ENCODE peak calls at places on chromosomes 4 and X, in eight cellular contexts. One of them, this sample, is unnamed.

GRCh38 chr4:156237192-156237591 is 283.5 kb upstream of the CTSO start:
- DNase-seq in activated CD4-positive, CD25-positive, alpha-beta regulatory T cell treated with anti-CD3 and anti-CD28 coated beads, Interleukin-2, amount 50 U/mL, for 72 hours: no peak
- DNase-seq in NCI-H1417: no peak
- DNase-seq in RWPE1: no peak
- DNase-seq in activated CD4-positive, alpha-beta T cell treated with anti-CD3 and anti-CD28 coated beads for 1 hour: no peak
- DNase-seq in AG08396: no peak
- DNase-seq in activated T-helper 1 cell treated with anti-CD3 and anti-CD28 coated beads, Interleukin-2, amount 50 U/mL, for 16 hours: no peak
- DNase-seq in naive thymus-derived CD8-positive, alpha-beta T cell: no peak
- DNase-seq in this sample: no peak

GRCh38 chr4:46270986-46271596 is 118.8 kb downstream of the GABRA2 start:
- DNase-seq in activated CD4-positive, CD25-positive, alpha-beta regulatory T cell treated with anti-CD3 and anti-CD28 coated beads, Interleukin-2, amount 50 U/mL, for 72 hours: no peak
- DNase-seq in NCI-H1417: peak
- DNase-seq in RWPE1: peak
- DNase-seq in activated CD4-positive, alpha-beta T cell treated with anti-CD3 and anti-CD28 coated beads for 1 hour: no peak
- DNase-seq in AG08396: no peak
- DNase-seq in activated T-helper 1 cell treated with anti-CD3 and anti-CD28 coated beads, Interleukin-2, amount 50 U/mL, for 16 hours: no peak
- DNase-seq in naive thymus-derived CD8-positive, alpha-beta T cell: no peak
- DNase-seq in this sample: peak

GRCh38 chr4:89319756-89320155 is 12.2 kb upstream of the GPRIN3 start:
- DNase-seq in activated CD4-positive, CD25-positive, alpha-beta regulatory T cell treated with anti-CD3 and anti-CD28 coated beads, Interleukin-2, amount 50 U/mL, for 72 hours: no peak
- DNase-seq in NCI-H1417: no peak
- DNase-seq in RWPE1: no peak
- DNase-seq in activated CD4-positive, alpha-beta T cell treated with anti-CD3 and anti-CD28 coated beads for 1 hour: no peak
- DNase-seq in AG08396: no peak
- DNase-seq in activated T-helper 1 cell treated with anti-CD3 and anti-CD28 coated beads, Interleukin-2, amount 50 U/mL, for 16 hours: no peak
- DNase-seq in naive thymus-derived CD8-positive, alpha-beta T cell: no peak
- DNase-seq in this sample: no peak

GRCh38 chr4:37757121-37757520 is 69.4 kb upstream of the PGM2 start:
- DNase-seq in activated CD4-positive, CD25-positive, alpha-beta regulatory T cell treated with anti-CD3 and anti-CD28 coated beads, Interleukin-2, amount 50 U/mL, for 72 hours: no peak
- DNase-seq in NCI-H1417: no peak
- DNase-seq in RWPE1: no peak
- DNase-seq in activated CD4-positive, alpha-beta T cell treated with anti-CD3 and anti-CD28 coated beads for 1 hour: no peak
- DNase-seq in AG08396: no peak
- DNase-seq in activated T-helper 1 cell treated with anti-CD3 and anti-CD28 coated beads, Interleukin-2, amount 50 U/mL, for 16 hours: no peak
- DNase-seq in naive thymus-derived CD8-positive, alpha-beta T cell: no peak
- DNase-seq in this sample: no peak

GRCh38 chr4:77152421-77152820 is 4.6 kb upstream of the CCNG2 start:
- DNase-seq in activated CD4-positive, CD25-positive, alpha-beta regulatory T cell treated with anti-CD3 and anti-CD28 coated beads, Interleukin-2, amount 50 U/mL, for 72 hours: no peak
- DNase-seq in NCI-H1417: no peak
- DNase-seq in RWPE1: no peak
- DNase-seq in activated CD4-positive, alpha-beta T cell treated with anti-CD3 and anti-CD28 coated beads for 1 hour: no peak
- DNase-seq in AG08396: no peak
- DNase-seq in activated T-helper 1 cell treated with anti-CD3 and anti-CD28 coated beads, Interleukin-2, amount 50 U/mL, for 16 hours: no peak
- DNase-seq in naive thymus-derived CD8-positive, alpha-beta T cell: no peak
- DNase-seq in this sample: peak

GRCh38 chr4:2515835-2516550 is 20.5 kb upstream of the FAM193A start:
- DNase-seq in activated CD4-positive, CD25-positive, alpha-beta regulatory T cell treated with anti-CD3 and anti-CD28 coated beads, Interleukin-2, amount 50 U/mL, for 72 hours: no peak
- DNase-seq in NCI-H1417: no peak
- DNase-seq in RWPE1: no peak
- DNase-seq in activated CD4-positive, alpha-beta T cell treated with anti-CD3 and anti-CD28 coated beads for 1 hour: no peak
- DNase-seq in AG08396: no peak
- DNase-seq in activated T-helper 1 cell treated with anti-CD3 and anti-CD28 coated beads, Interleukin-2, amount 50 U/mL, for 16 hours: no peak
- DNase-seq in naive thymus-derived CD8-positive, alpha-beta T cell: no peak
- DNase-seq in this sample: no peak

GRCh38 chrX:56130436-56130835 is 101.7 kb upstream of the KLF8 start:
- DNase-seq in activated CD4-positive, CD25-positive, alpha-beta regulatory T cell treated with anti-CD3 and anti-CD28 coated beads, Interleukin-2, amount 50 U/mL, for 72 hours: no peak
- DNase-seq in NCI-H1417: no peak
- DNase-seq in RWPE1: no peak
- DNase-seq in activated CD4-positive, alpha-beta T cell treated with anti-CD3 and anti-CD28 coated beads for 1 hour: no peak
- DNase-seq in AG08396: no peak
- DNase-seq in activated T-helper 1 cell treated with anti-CD3 and anti-CD28 coated beads, Interleukin-2, amount 50 U/mL, for 16 hours: no peak
- DNase-seq in naive thymus-derived CD8-positive, alpha-beta T cell: no peak
- DNase-seq in this sample: peak

GRCh38 chr4:2304321-2304876 is 42.5 kb upstream of the MXD4 start:
- DNase-seq in activated CD4-positive, CD25-positive, alpha-beta regulatory T cell treated with anti-CD3 and anti-CD28 coated beads, Interleukin-2, amount 50 U/mL, for 72 hours: no peak
- DNase-seq in NCI-H1417: no peak
- DNase-seq in RWPE1: no peak
- DNase-seq in activated CD4-positive, alpha-beta T cell treated with anti-CD3 and anti-CD28 coated beads for 1 hour: no peak
- DNase-seq in AG08396: no peak
- DNase-seq in activated T-helper 1 cell treated with anti-CD3 and anti-CD28 coated beads, Interleukin-2, amount 50 U/mL, for 16 hours: no peak
- DNase-seq in naive thymus-derived CD8-positive, alpha-beta T cell: no peak
- DNase-seq in this sample: no peak

GRCh38 chrX:63434665-63435064 is 83.5 kb upstream of the SPIN4 start:
- DNase-seq in activated CD4-positive, CD25-positive, alpha-beta regulatory T cell treated with anti-CD3 and anti-CD28 coated beads, Interleukin-2, amount 50 U/mL, for 72 hours: no peak
- DNase-seq in NCI-H1417: no peak
- DNase-seq in RWPE1: peak
- DNase-seq in activated CD4-positive, alpha-beta T cell treated with anti-CD3 and anti-CD28 coated beads for 1 hour: no peak
- DNase-seq in AG08396: no peak
- DNase-seq in activated T-helper 1 cell treated with anti-CD3 and anti-CD28 coated beads, Interleukin-2, amount 50 U/mL, for 16 hours: no peak
- DNase-seq in naive thymus-derived CD8-positive, alpha-beta T cell: no peak
- DNase-seq in this sample: peak

GRCh38 chr4:129929052-129929451 is 833.1 kb downstream of the C4orf33 start:
- DNase-seq in activated CD4-positive, CD25-positive, alpha-beta regulatory T cell treated with anti-CD3 and anti-CD28 coated beads, Interleukin-2, amount 50 U/mL, for 72 hours: no peak
- DNase-seq in NCI-H1417: peak
- DNase-seq in RWPE1: no peak
- DNase-seq in activated CD4-positive, alpha-beta T cell treated with anti-CD3 and anti-CD28 coated beads for 1 hour: no peak
- DNase-seq in AG08396: no peak
- DNase-seq in activated T-helper 1 cell treated with anti-CD3 and anti-CD28 coated beads, Interleukin-2, amount 50 U/mL, for 16 hours: no peak
- DNase-seq in naive thymus-derived CD8-positive, alpha-beta T cell: no peak
- DNase-seq in this sample: peak

GRCh38 chrX:30561191-30561590 is 16.4 kb downstream of the TASL start:
- DNase-seq in activated CD4-positive, CD25-positive, alpha-beta regulatory T cell treated with anti-CD3 and anti-CD28 coated beads, Interleukin-2, amount 50 U/mL, for 72 hours: no peak
- DNase-seq in NCI-H1417: no peak
- DNase-seq in RWPE1: no peak
- DNase-seq in activated CD4-positive, alpha-beta T cell treated with anti-CD3 and anti-CD28 coated beads for 1 hour: no peak
- DNase-seq in AG08396: no peak
- DNase-seq in activated T-helper 1 cell treated with anti-CD3 and anti-CD28 coated beads, Interleukin-2, amount 50 U/mL, for 16 hours: no peak
- DNase-seq in naive thymus-derived CD8-positive, alpha-beta T cell: no peak
- DNase-seq in this sample: no peak

GRCh38 chr4:114108869-114109268 is 129.4 kb upstream of the ARSJ start:
- DNase-seq in activated CD4-positive, CD25-positive, alpha-beta regulatory T cell treated with anti-CD3 and anti-CD28 coated beads, Interleukin-2, amount 50 U/mL, for 72 hours: no peak
- DNase-seq in NCI-H1417: no peak
- DNase-seq in RWPE1: peak
- DNase-seq in activated CD4-positive, alpha-beta T cell treated with anti-CD3 and anti-CD28 coated beads for 1 hour: no peak
- DNase-seq in AG08396: no peak
- DNase-seq in activated T-helper 1 cell treated with anti-CD3 and anti-CD28 coated beads, Interleukin-2, amount 50 U/mL, for 16 hours: no peak
- DNase-seq in naive thymus-derived CD8-positive, alpha-beta T cell: no peak
- DNase-seq in this sample: peak

GRCh38 chrX:141467442-141467841 is 117.1 kb downstream of the SPANXA1 start:
- DNase-seq in activated CD4-positive, CD25-positive, alpha-beta regulatory T cell treated with anti-CD3 and anti-CD28 coated beads, Interleukin-2, amount 50 U/mL, for 72 hours: no peak
- DNase-seq in NCI-H1417: no peak
- DNase-seq in RWPE1: no peak
- DNase-seq in activated CD4-positive, alpha-beta T cell treated with anti-CD3 and anti-CD28 coated beads for 1 hour: no peak
- DNase-seq in AG08396: no peak
- DNase-seq in activated T-helper 1 cell treated with anti-CD3 and anti-CD28 coated beads, Interleukin-2, amount 50 U/mL, for 16 hours: no peak
- DNase-seq in naive thymus-derived CD8-positive, alpha-beta T cell: no peak
- DNase-seq in this sample: peak

GRCh38 chr4:104235966-104236365 is 258.7 kb downstream of the CXXC4 start:
- DNase-seq in activated CD4-positive, CD25-positive, alpha-beta regulatory T cell treated with anti-CD3 and anti-CD28 coated beads, Interleukin-2, amount 50 U/mL, for 72 hours: no peak
- DNase-seq in NCI-H1417: no peak
- DNase-seq in RWPE1: no peak
- DNase-seq in activated CD4-positive, alpha-beta T cell treated with anti-CD3 and anti-CD28 coated beads for 1 hour: no peak
- DNase-seq in AG08396: no peak
- DNase-seq in activated T-helper 1 cell treated with anti-CD3 and anti-CD28 coated beads, Interleukin-2, amount 50 U/mL, for 16 hours: no peak
- DNase-seq in naive thymus-derived CD8-positive, alpha-beta T cell: no peak
- DNase-seq in this sample: no peak

GRCh38 chr4:18343581-18343980 is 322.0 kb upstream of the LCORL start:
- DNase-seq in activated CD4-positive, CD25-positive, alpha-beta regulatory T cell treated with anti-CD3 and anti-CD28 coated beads, Interleukin-2, amount 50 U/mL, for 72 hours: no peak
- DNase-seq in NCI-H1417: no peak
- DNase-seq in RWPE1: no peak
- DNase-seq in activated CD4-positive, alpha-beta T cell treated with anti-CD3 and anti-CD28 coated beads for 1 hour: no peak
- DNase-seq in AG08396: no peak
- DNase-seq in activated T-helper 1 cell treated with anti-CD3 and anti-CD28 coated beads, Interleukin-2, amount 50 U/mL, for 16 hours: no peak
- DNase-seq in naive thymus-derived CD8-positive, alpha-beta T cell: no peak
- DNase-seq in this sample: no peak

GRCh38 chrX:119425050-119425449 is 25.9 kb downstream of the SLC25A43 start:
- DNase-seq in activated CD4-positive, CD25-positive, alpha-beta regulatory T cell treated with anti-CD3 and anti-CD28 coated beads, Interleukin-2, amount 50 U/mL, for 72 hours: no peak
- DNase-seq in NCI-H1417: no peak
- DNase-seq in RWPE1: no peak
- DNase-seq in activated CD4-positive, alpha-beta T cell treated with anti-CD3 and anti-CD28 coated beads for 1 hour: no peak
- DNase-seq in AG08396: no peak
- DNase-seq in activated T-helper 1 cell treated with anti-CD3 and anti-CD28 coated beads, Interleukin-2, amount 50 U/mL, for 16 hours: no peak
- DNase-seq in naive thymus-derived CD8-positive, alpha-beta T cell: no peak
- DNase-seq in this sample: no peak

GRCh38 chr4:177391953-177392352 is 50.3 kb downstream of the AGA start:
- DNase-seq in activated CD4-positive, CD25-positive, alpha-beta regulatory T cell treated with anti-CD3 and anti-CD28 coated beads, Interleukin-2, amount 50 U/mL, for 72 hours: no peak
- DNase-seq in NCI-H1417: no peak
- DNase-seq in RWPE1: no peak
- DNase-seq in activated CD4-positive, alpha-beta T cell treated with anti-CD3 and anti-CD28 coated beads for 1 hour: no peak
- DNase-seq in AG08396: no peak
- DNase-seq in activated T-helper 1 cell treated with anti-CD3 and anti-CD28 coated beads, Interleukin-2, amount 50 U/mL, for 16 hours: no peak
- DNase-seq in naive thymus-derived CD8-positive, alpha-beta T cell: no peak
- DNase-seq in this sample: no peak

GRCh38 chrX:100976211-100976610 is 6.7 kb downstream of the ARL13A start:
- DNase-seq in activated CD4-positive, CD25-positive, alpha-beta regulatory T cell treated with anti-CD3 and anti-CD28 coated beads, Interleukin-2, amount 50 U/mL, for 72 hours: no peak
- DNase-seq in NCI-H1417: no peak
- DNase-seq in RWPE1: no peak
- DNase-seq in activated CD4-positive, alpha-beta T cell treated with anti-CD3 and anti-CD28 coated beads for 1 hour: no peak
- DNase-seq in AG08396: peak
- DNase-seq in activated T-helper 1 cell treated with anti-CD3 and anti-CD28 coated beads, Interleukin-2, amount 50 U/mL, for 16 hours: no peak
- DNase-seq in naive thymus-derived CD8-positive, alpha-beta T cell: no peak
- DNase-seq in this sample: no peak

GRCh38 chr4:157220026-157220881 is at the start of gene GRIA2:
- DNase-seq in activated CD4-positive, CD25-positive, alpha-beta regulatory T cell treated with anti-CD3 and anti-CD28 coated beads, Interleukin-2, amount 50 U/mL, for 72 hours: no peak
- DNase-seq in NCI-H1417: peak
- DNase-seq in RWPE1: peak
- DNase-seq in activated CD4-positive, alpha-beta T cell treated with anti-CD3 and anti-CD28 coated beads for 1 hour: no peak
- DNase-seq in AG08396: peak
- DNase-seq in activated T-helper 1 cell treated with anti-CD3 and anti-CD28 coated beads, Interleukin-2, amount 50 U/mL, for 16 hours: no peak
- DNase-seq in naive thymus-derived CD8-positive, alpha-beta T cell: peak
- DNase-seq in this sample: no peak

GRCh38 chrX:71282514-71283408 is 674 bp upstream of the NONO start:
- DNase-seq in activated CD4-positive, CD25-positive, alpha-beta regulatory T cell treated with anti-CD3 and anti-CD28 coated beads, Interleukin-2, amount 50 U/mL, for 72 hours: peak
- DNase-seq in NCI-H1417: peak
- DNase-seq in RWPE1: peak
- DNase-seq in activated CD4-positive, alpha-beta T cell treated with anti-CD3 and anti-CD28 coated beads for 1 hour: no peak
- DNase-seq in AG08396: no peak
- DNase-seq in activated T-helper 1 cell treated with anti-CD3 and anti-CD28 coated beads, Interleukin-2, amount 50 U/mL, for 16 hours: no peak
- DNase-seq in naive thymus-derived CD8-positive, alpha-beta T cell: peak
- DNase-seq in this sample: peak

This sample was measured in HT-29.